ENCODE peak calls at places on chromosomes 5 and 9, in five cellular contexts. One of them, this sample, is unnamed.

GRCh38 chr9:14403112-14403511 is 89.2 kb upstream of the NFIB start:
- DNase-seq in fibroblast of lung: no peak
- DNase-seq in omental fat pad: no peak
- DNase-seq in heart right ventricle: no peak
- DNase-seq in CD8-positive, alpha-beta T cell: no peak
- DNase-seq in this sample: no peak

GRCh38 chr5:178232124-178232919 is at the start of gene PHYKPL:
- DNase-seq in fibroblast of lung: peak; percentile 70
- DNase-seq in omental fat pad: no peak
- DNase-seq in heart right ventricle: peak; percentile 59
- DNase-seq in CD8-positive, alpha-beta T cell: peak; percentile 65
- DNase-seq in this sample: peak; percentile 74

GRCh38 chr5:172009536-172010270 is 3.3 kb upstream of the FBXW11 start:
- DNase-seq in fibroblast of lung: no peak
- DNase-seq in omental fat pad: no peak
- DNase-seq in heart right ventricle: no peak
- DNase-seq in CD8-positive, alpha-beta T cell: no peak
- DNase-seq in this sample: no peak

GRCh38 chr5:136730426-136730825 is 365.1 kb upstream of the TRPC7 start:
- DNase-seq in fibroblast of lung: peak; percentile 23
- DNase-seq in omental fat pad: no peak
- DNase-seq in heart right ventricle: no peak
- DNase-seq in CD8-positive, alpha-beta T cell: no peak
- DNase-seq in this sample: no peak

GRCh38 chr9:135864447-135865049 is 42.8 kb downstream of the CAMSAP1 start:
- DNase-seq in fibroblast of lung: peak; percentile 29
- DNase-seq in omental fat pad: peak; percentile 87
- DNase-seq in heart right ventricle: peak; percentile 66
- DNase-seq in CD8-positive, alpha-beta T cell: peak; percentile 80
- DNase-seq in this sample: peak; percentile 54

GRCh38 chr9:137630126-137630525 is 11.3 kb downstream of the EHMT1 start:
- DNase-seq in fibroblast of lung: no peak
- DNase-seq in omental fat pad: no peak
- DNase-seq in heart right ventricle: no peak
- DNase-seq in CD8-positive, alpha-beta T cell: no peak
- DNase-seq in this sample: no peak

GRCh38 chr5:14681236-14681752 is 16.8 kb downstream of the OTULIN start:
- DNase-seq in fibroblast of lung: peak; percentile 55
- DNase-seq in omental fat pad: no peak
- DNase-seq in heart right ventricle: no peak
- DNase-seq in CD8-positive, alpha-beta T cell: no peak
- DNase-seq in this sample: no peak

GRCh38 chr5:142323480-142324376 is 1.1 kb downstream of the SPRY4 start:
- DNase-seq in fibroblast of lung: peak; percentile 54
- DNase-seq in omental fat pad: no peak
- DNase-seq in heart right ventricle: no peak
- DNase-seq in CD8-positive, alpha-beta T cell: no peak
- DNase-seq in this sample: no peak

GRCh38 chr9:78620764-78621163 is 323.8 kb downstream of the PSAT1 start:
- DNase-seq in fibroblast of lung: peak; percentile 82
- DNase-seq in omental fat pad: no peak
- DNase-seq in heart right ventricle: no peak
- DNase-seq in CD8-positive, alpha-beta T cell: no peak
- DNase-seq in this sample: no peak

GRCh38 chr5:3597727-3598082 is 2.1 kb downstream of the IRX1 start:
- DNase-seq in fibroblast of lung: peak; percentile 52
- DNase-seq in omental fat pad: no peak
- DNase-seq in heart right ventricle: no peak
- DNase-seq in CD8-positive, alpha-beta T cell: no peak
- DNase-seq in this sample: no peak
- TF ChIP-seq CTCF in fibroblast of lung: no peak
- TF ChIP-seq CTCF in omental fat pad: no peak
- TF ChIP-seq CTCF in heart right ventricle: no peak
- TF ChIP-seq CTCF in CD8-positive, alpha-beta T cell: no peak
- TF ChIP-seq CTCF in this sample: no peak

GRCh38 chr9:113387560-113388230 is 10.9 kb upstream of the HDHD3 start:
- DNase-seq in fibroblast of lung: no peak
- DNase-seq in omental fat pad: no peak
- DNase-seq in heart right ventricle: no peak
- DNase-seq in CD8-positive, alpha-beta T cell: no peak
- DNase-seq in this sample: no peak
- TF ChIP-seq CTCF in fibroblast of lung: no peak
- TF ChIP-seq CTCF in omental fat pad: no peak
- TF ChIP-seq CTCF in heart right ventricle: no peak
- TF ChIP-seq CTCF in CD8-positive, alpha-beta T cell: no peak
- TF ChIP-seq CTCF in this sample: no peak

DNA sequence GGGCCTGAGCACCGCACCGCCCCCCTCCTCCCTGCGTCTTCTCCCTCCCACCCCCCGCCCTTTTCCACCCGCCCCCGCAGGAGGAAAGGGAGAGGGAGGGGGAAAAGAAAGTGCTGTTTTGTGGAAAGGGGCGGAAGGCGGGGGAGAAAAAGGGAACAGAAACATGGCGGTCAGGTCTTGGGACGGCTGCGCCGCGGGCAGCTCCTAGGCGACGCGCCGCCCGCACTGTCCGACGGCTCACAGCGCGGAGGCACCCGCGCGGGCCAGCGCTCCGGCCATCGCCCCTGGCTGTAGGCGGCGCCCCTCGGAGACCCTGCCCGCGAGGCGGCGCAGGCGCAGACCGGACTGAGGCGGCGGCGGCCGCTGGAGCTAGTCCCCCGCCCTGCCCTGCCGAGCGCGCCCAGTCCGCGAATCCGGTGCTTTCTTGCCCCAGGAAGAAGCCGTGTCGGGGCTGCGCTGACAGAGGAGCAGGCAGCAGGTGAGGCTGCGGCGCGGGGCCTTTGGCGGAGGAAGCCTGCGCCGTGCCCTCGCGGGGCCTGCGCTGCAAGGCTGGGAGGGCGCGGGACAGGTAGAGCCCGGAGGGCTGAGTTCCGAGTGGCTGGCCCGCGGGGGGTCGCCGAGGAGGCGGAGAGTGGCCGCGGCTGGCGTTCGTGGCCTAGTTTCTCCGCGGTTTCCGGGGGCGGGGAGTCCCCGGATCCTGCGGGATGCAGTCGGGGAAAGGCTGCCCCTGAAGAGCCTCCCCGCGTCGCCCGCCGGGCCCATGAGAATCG is at the start of gene DENND4C:
- DNase-seq in fibroblast of lung: peak; percentile 85
- DNase-seq in omental fat pad: peak; percentile 55
- DNase-seq in heart right ventricle: peak; percentile 85
- DNase-seq in CD8-positive, alpha-beta T cell: peak; percentile 79
- DNase-seq in this sample: peak; percentile 76
- TF ChIP-seq CTCF in fibroblast of lung: no peak
- TF ChIP-seq CTCF in omental fat pad: no peak
- TF ChIP-seq CTCF in heart right ventricle: no peak
- TF ChIP-seq CTCF in CD8-positive, alpha-beta T cell: no peak
- TF ChIP-seq CTCF in this sample: no peak

DNA sequence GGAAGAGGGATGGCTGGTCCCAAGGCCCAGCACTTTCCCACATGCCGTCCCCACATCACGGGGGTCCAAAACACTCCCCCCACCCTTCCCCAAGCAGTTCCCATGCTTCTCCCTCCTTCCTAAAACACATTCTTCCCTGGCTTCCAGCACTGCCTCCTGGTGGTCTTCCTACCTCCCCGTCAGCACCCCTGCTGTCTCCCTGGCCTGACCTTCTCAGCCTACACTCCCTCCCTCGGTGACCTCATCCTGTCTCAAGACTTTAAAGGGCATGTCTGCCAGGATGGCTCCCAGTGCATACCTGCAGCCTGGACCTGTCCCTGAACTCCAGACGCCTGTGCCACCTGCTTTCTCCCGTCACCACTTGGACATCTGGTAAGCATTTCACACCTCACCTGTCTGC is 4.3 kb upstream of the NCS1 start:
- DNase-seq in fibroblast of lung: no peak
- DNase-seq in omental fat pad: no peak
- DNase-seq in heart right ventricle: no peak
- DNase-seq in CD8-positive, alpha-beta T cell: no peak
- DNase-seq in this sample: no peak
- TF ChIP-seq CTCF in fibroblast of lung: no peak
- TF ChIP-seq CTCF in omental fat pad: no peak
- TF ChIP-seq CTCF in heart right ventricle: no peak
- TF ChIP-seq CTCF in CD8-positive, alpha-beta T cell: no peak
- TF ChIP-seq CTCF in this sample: no peak

GRCh38 chr5:52119768-52120167 is 667.9 kb upstream of the ITGA1 start:
- DNase-seq in fibroblast of lung: no peak
- DNase-seq in omental fat pad: no peak
- DNase-seq in heart right ventricle: no peak
- DNase-seq in CD8-positive, alpha-beta T cell: no peak
- DNase-seq in this sample: no peak
- TF ChIP-seq CTCF in fibroblast of lung: no peak
- TF ChIP-seq CTCF in omental fat pad: no peak
- TF ChIP-seq CTCF in heart right ventricle: no peak
- TF ChIP-seq CTCF in CD8-positive, alpha-beta T cell: no peak
- TF ChIP-seq CTCF in this sample: no peak

This sample was measured in activated B cell treated with CpG ODN at 0.5 μM for 24 hours.